ENCODE peak calls at places on chromosomes 7 and 10, in six cellular contexts. L is A549, G is IMR-90, K is HepG2, C is K562, T is GM12878. E is an unnamed sample.

GRCh38 chr10:608331-609265 is 80.9 kb downstream of the DIP2C start:
- DNase-seq in L (no peak), G (peak), K (no peak), C (no peak), T (peak), E (no peak)

GRCh38 chr7:68206946-68207485 is 1210.4 kb downstream of the TYW1 start:
- DNase-seq in L (no peak), G (no peak), K (no peak), C (no peak), T (no peak), E (no peak)

GRCh38 chr7:81501220-81501619 is 268.6 kb downstream of the HGF start:
- DNase-seq in L (peak), G (peak), K (no peak), C (no peak), T (no peak), E (peak)

GRCh38 chr10:92688927-92689662 is 660 bp upstream of the HHEX start:
- DNase-seq in L (peak), G (peak), K (peak), C (peak), T (no peak), E (peak)

GRCh38 chr7:47580811-47581331 is 1.0 kb downstream of the TNS3 start:
- DNase-seq in L (peak), G (peak), K (peak), C (no peak), T (no peak), E (no peak)

GRCh38 chr7:22864855-22865606 is 42.4 kb upstream of the TOMM7 start:
- DNase-seq in L (no peak), G (no peak), K (peak), C (no peak), T (no peak), E (no peak)

GRCh38 chr10:101263146-101263837 is 34.0 kb upstream of the LBX1 start:
- DNase-seq in L (no peak), G (no peak), K (no peak), C (no peak), T (no peak), E (no peak)

GRCh38 chr7:20408467-20408826 is 77.7 kb downstream of the ITGB8 start:
- DNase-seq in L (no peak), G (peak), K (no peak), C (no peak), T (no peak), E (no peak)

GRCh38 chr10:50538473-50539398 is 85.0 kb downstream of the SGMS1 start:
- DNase-seq in L (no peak), G (no peak), K (peak), C (peak), T (no peak), E (no peak)

GRCh38 chr7:140219672-140220520 is 43.1 kb upstream of the KDM7A start:
- DNase-seq in L (no peak), G (no peak), K (no peak), C (no peak), T (no peak), E (no peak)

GRCh38 chr7:26216044-26216443 is 14.5 kb downstream of the CBX3 start:
- DNase-seq in L (no peak), G (no peak), K (no peak), C (no peak), T (no peak), E (no peak)

GRCh38 chr10:44393834-44394547 is 9.1 kb upstream of the CXCL12 start:
- DNase-seq in L (no peak), G (no peak), K (no peak), C (no peak), T (no peak), E (no peak)

GRCh38 chr7:101728888-101729883 is 88.2 kb upstream of the CUX1 start:
- DNase-seq in L (peak), G (peak), K (peak), C (peak), T (no peak), E (no peak)

GRCh38 chr7:140592957-140593356 is 47.7 kb downstream of the DENND2A start:
- DNase-seq in L (no peak), G (no peak), K (no peak), C (no peak), T (peak), E (no peak)

GRCh38 chr10:112732277-112732891 is 217.7 kb upstream of the TCF7L2 start:
- DNase-seq in L (no peak), G (no peak), K (no peak), C (no peak), T (no peak), E (no peak)

GRCh38 chr7:141974831-141975230 is 1.3 kb upstream of the TAS2R38 start:
- DNase-seq in L (peak), G (no peak), K (peak), C (no peak), T (no peak), E (no peak)

GRCh38 chr10:122018951-122019413 is 30.0 kb downstream of the TACC2 start:
- DNase-seq in L (peak), G (no peak), K (no peak), C (no peak), T (no peak), E (no peak)

GRCh38 chr10:62618576-62619408 is 185.7 kb upstream of the ADO start:
- DNase-seq in L (peak), G (peak), K (no peak), C (no peak), T (no peak), E (no peak)

GRCh38 chr10:60955957-60956425 is 12.0 kb upstream of the RHOBTB1 start:
- DNase-seq in L (peak), G (peak), K (peak), C (no peak), T (no peak), E (no peak)

GRCh38 chr7:2191026-2191425 is 41.7 kb downstream of the MAD1L1 start:
- DNase-seq in L (no peak), G (no peak), K (no peak), C (no peak), T (no peak), E (no peak)

GRCh38 chr10:29947701-29948060 is 111.7 kb downstream of the JCAD start:
- DNase-seq in L (no peak), G (no peak), K (no peak), C (no peak), T (no peak), E (no peak)

GRCh38 chr10:29949411-29950011 is 109.9 kb downstream of the JCAD start:
- DNase-seq in L (peak), G (peak), K (no peak), C (no peak), T (no peak), E (no peak)

GRCh38 chr10:29948971-29949370 is 110.4 kb downstream of the JCAD start:
- DNase-seq in L (no peak), G (no peak), K (no peak), C (no peak), T (no peak), E (no peak)

GRCh38 chr10:29950391-29950790 is 109.0 kb downstream of the JCAD start:
- DNase-seq in L (no peak), G (no peak), K (no peak), C (no peak), T (no peak), E (no peak)

DNA sequence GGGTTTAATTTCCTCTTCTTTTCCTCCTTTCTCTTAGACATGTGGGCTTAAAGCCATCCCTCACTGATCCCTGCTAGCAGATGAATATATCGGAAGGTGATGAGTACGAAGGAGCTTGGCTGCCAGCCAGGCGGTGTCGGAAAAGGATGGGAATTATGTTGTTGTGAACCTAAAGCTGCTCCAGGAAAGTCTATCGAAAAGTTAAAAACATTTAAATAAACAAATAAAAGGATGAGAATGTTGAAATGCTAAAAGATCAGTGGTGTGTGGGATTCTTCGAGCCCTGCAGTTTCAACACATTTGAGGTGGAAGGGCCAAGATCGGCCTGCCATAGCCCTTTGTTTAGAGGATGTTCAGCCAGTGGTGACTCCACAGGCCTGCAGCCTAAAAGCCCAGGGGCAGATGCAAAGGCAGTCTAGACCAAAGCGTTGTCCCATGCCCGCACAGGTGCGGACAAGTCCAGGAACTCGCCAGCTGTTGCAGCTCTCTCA is 107.9 kb downstream of the JCAD start:
- DNase-seq in L (no peak), G (peak), K (no peak), C (no peak), T (no peak), E (no peak)
- TF ChIP-seq SMC3 in L (no peak), G (no peak), K (no peak), C (no peak), T (no peak), E (no peak)

GRCh38 chr10:78448470-78448869 is 414.8 kb downstream of the RPS24 start:
- DNase-seq in L (no peak), G (no peak), K (no peak), C (no peak), T (no peak), E (no peak)
- TF ChIP-seq SMC3 in L (no peak), G (no peak), K (no peak), C (no peak), T (no peak), E (no peak)

DNA sequence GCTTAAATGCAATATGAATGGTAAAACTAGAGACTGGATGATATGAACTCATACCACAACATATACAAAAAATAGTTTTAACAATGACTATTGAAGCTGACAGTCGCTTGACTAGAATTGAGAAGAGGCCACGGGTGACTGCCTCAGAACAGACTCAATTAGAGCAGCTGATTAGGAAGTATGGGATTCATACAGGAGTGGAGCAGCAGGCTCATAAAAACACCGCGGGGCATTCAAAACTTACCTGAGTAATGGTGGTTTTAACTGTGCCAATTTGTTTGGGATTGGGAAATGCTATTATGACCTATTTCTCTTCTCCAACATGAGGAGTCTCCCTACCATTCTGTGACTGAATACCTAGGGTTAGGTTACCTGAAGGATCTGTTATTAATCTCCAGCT is 2.1 kb downstream of the CADPS2 start:
- DNase-seq in L (no peak), G (no peak), K (no peak), C (no peak), T (no peak), E (no peak)
- TF ChIP-seq SMC3 in L (no peak), G (no peak), K (no peak), C (no peak), T (no peak), E (no peak)

GRCh38 chr10:84848967-84849366 is 520.6 kb downstream of the CCSER2 start:
- DNase-seq in L (no peak), G (no peak), K (no peak), C (no peak), T (no peak), E (no peak)

GRCh38 chr10:84850826-84851225 is 522.4 kb downstream of the CCSER2 start:
- DNase-seq in L (no peak), G (no peak), K (no peak), C (no peak), T (no peak), E (no peak)

GRCh38 chr10:84846646-84847045 is 518.3 kb downstream of the CCSER2 start:
- DNase-seq in L (no peak), G (no peak), K (no peak), C (no peak), T (no peak), E (no peak)

GRCh38 chr10:84842593-84842992 is 514.2 kb downstream of the CCSER2 start:
- DNase-seq in L (no peak), G (no peak), K (no peak), C (no peak), T (no peak), E (no peak)

DNA sequence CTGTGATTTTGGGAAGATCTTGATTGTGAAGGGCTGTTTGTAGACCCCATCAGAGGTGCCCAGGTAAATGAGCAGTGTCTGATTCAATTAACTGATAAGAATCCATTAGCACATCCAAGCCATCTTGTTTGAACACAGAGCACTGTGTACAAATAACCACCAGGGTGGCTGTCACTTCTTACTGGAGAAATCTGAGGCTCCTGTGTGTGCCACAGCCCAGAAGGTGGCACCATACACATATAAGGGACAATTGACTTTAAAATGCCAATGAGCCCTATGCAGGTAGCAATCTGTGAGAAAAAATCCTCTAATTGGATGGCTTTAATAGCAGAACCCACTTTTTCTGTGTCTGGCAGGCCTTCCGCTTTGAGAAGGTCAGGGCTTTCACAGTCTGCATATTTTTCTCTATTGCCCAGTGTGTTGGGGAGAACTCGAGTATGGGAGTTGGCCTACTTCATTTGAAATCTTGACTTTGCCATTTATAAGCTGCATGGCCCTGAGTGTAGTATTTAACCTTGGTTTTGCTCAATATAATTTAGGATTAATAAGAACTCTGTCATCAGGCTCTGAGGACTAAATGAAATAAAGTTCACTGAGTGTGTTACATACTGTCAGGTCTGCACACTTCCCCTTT is 517.4 kb downstream of the CCSER2 start:
- DNase-seq in L (peak), G (no peak), K (peak), C (no peak), T (no peak), E (peak)
- TF ChIP-seq SMC3 in L (no peak), G (no peak), K (peak), C (no peak), T (peak), E (peak)

GRCh38 chr10:102781089-102781920 is 37.6 kb downstream of the WBP1L start:
- DNase-seq in L (no peak), G (no peak), K (no peak), C (no peak), T (no peak), E (no peak)

GRCh38 chr10:102780246-102780645 is 36.5 kb downstream of the WBP1L start:
- DNase-seq in L (no peak), G (peak), K (no peak), C (no peak), T (no peak), E (no peak)

GRCh38 chr10:102783541-102783930 is 39.8 kb downstream of the WBP1L start:
- DNase-seq in L (no peak), G (no peak), K (no peak), C (no peak), T (no peak), E (no peak)

GRCh38 chr10:102782698-102783540 is 39.2 kb downstream of the WBP1L start:
- DNase-seq in L (no peak), G (peak), K (no peak), C (no peak), T (no peak), E (no peak)

DNA sequence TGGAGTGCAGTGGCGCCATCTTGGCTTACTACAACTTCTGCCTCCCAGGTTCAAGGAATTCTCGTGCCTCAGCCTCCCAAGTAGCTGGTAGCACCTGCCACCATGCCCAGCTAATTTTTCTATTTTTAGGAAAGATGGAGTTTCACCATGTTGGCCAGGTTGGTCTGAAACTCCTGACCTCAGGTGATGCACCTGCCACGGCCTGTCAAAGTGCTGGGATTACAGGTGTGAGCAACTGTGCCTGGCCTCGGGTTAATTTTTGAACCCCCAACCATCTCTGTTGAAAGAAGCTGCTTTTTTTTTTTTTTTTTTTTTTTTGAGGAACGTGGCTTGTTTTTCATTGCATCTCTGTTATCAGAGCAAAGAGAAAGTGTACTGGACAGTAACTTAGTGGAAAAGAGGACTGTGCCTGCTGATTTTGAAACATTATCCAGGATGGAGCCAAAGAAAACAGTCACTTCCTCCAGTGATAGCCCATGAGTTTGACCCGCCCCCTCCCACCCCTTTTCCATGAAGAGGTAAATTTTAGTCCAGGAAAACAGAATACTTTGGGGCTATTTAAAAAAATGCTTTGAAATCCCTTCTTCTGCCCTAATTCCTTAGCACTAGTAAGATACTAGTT is 38.3 kb downstream of the WBP1L start:
- DNase-seq in L (no peak), G (peak), K (no peak), C (no peak), T (no peak), E (no peak)
- TF ChIP-seq SMC3 in L (no peak), G (no peak), K (no peak), C (no peak), T (no peak), E (no peak)

DNA sequence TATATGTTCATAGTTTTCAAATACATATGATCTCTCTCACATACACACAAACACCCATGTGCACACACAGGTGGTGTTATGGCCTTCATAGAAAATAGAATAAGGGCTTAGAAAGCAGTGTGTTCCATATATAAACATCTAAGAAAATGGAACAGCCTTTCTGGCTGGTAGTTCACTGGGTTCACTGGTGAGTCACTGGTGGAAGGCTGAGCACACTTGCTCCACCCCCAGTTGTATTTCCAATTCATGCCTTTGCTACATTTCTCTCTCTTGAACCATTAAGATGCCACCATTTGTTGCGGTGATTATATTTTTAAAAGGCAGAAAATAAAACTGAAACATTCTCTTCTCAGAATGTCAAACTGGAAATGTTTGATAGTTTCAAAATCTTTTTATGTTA is 252.1 kb downstream of the GLI3 start:
- DNase-seq in L (no peak), G (peak), K (no peak), C (no peak), T (no peak), E (no peak)
- TF ChIP-seq SMC3 in L (no peak), G (no peak), K (no peak), C (no peak), T (no peak), E (no peak)

GRCh38 chr7:34596887-34597286 is 61.1 kb upstream of the NPSR1 start:
- DNase-seq in L (peak), G (no peak), K (peak), C (no peak), T (no peak), E (peak)
- TF ChIP-seq SMC3 in L (peak), G (no peak), K (peak), C (no peak), T (peak), E (peak)

GRCh38 chr7:38310601-38311057 is 37.2 kb upstream of the TARP start:
- DNase-seq in L (no peak), G (no peak), K (no peak), C (no peak), T (no peak), E (peak)
- TF ChIP-seq SMC3 in L (no peak), G (no peak), K (no peak), C (no peak), T (no peak), E (no peak)

GRCh38 chr10:133528296-133528844 is 1.2 kb downstream of the CYP2E1 start:
- DNase-seq in L (no peak), G (peak), K (no peak), C (no peak), T (no peak), E (no peak)
- TF ChIP-seq SMC3 in L (no peak), G (no peak), K (no peak), C (no peak), T (no peak), E (no peak)

E was measured in SK-N-SH.